ENCODE peak calls at places on chromosomes 6 and 20, in ten cellular contexts. H, T, W, E, J, B, U, L, G and Y are unnamed samples.

GRCh38 chr20:23361108-23361650 is 803 bp upstream of the GZF1 start:
- DNase-seq in H (no peak), T (no peak), W (no peak), E (no peak), J (peak), B (peak), U (peak), L (no peak), G (no peak), Y (no peak)

GRCh38 chr20:45798935-45799642 is 7.3 kb downstream of the DNTTIP1 start:
- DNase-seq in H (no peak), T (peak), W (peak), E (peak), J (peak), B (peak), U (peak), L (no peak), G (peak), Y (peak)

GRCh38 chr6:168563656-168564055 is 122.7 kb downstream of the SMOC2 start:
- DNase-seq in H (no peak), T (no peak), W (no peak), E (no peak), J (no peak), B (no peak), U (no peak), L (no peak), G (no peak), Y (no peak)

GRCh38 chr20:37238426-37238825 is 23.2 kb downstream of the GHRH start:
- DNase-seq in H (no peak), T (no peak), W (no peak), E (no peak), J (no peak), B (no peak), U (no peak), L (no peak), G (no peak), Y (no peak)

GRCh38 chr6:111565316-111566221 is 40.1 kb downstream of the TRAF3IP2 start:
- DNase-seq in H (no peak), T (no peak), W (no peak), E (no peak), J (peak), B (peak), U (no peak), L (no peak), G (no peak), Y (no peak)

GRCh38 chr6:135280375-135281136 is 99.4 kb downstream of the MYB start:
- DNase-seq in H (no peak), T (no peak), W (no peak), E (no peak), J (no peak), B (no peak), U (peak), L (no peak), G (peak), Y (peak)

GRCh38 chr20:47318027-47318595 is 38.4 kb downstream of the ZMYND8 start:
- DNase-seq in H (no peak), T (peak), W (no peak), E (no peak), J (peak), B (peak), U (peak), L (no peak), G (no peak), Y (no peak)

GRCh38 chr6:34866509-34866908 is 21.3 kb downstream of the TAF11 start:
- DNase-seq in H (no peak), T (no peak), W (no peak), E (no peak), J (peak), B (no peak), U (no peak), L (no peak), G (no peak), Y (no peak)

GRCh38 chr6:36244641-36245280 is 25.1 kb upstream of the PNPLA1 start:
- DNase-seq in H (no peak), T (peak), W (no peak), E (no peak), J (peak), B (no peak), U (no peak), L (no peak), G (no peak), Y (no peak)

GRCh38 chr6:26064619-26065257 is 22.5 kb upstream of the HFE start:
- DNase-seq in H (no peak), T (peak), W (peak), E (peak), J (peak), B (peak), U (peak), L (no peak), G (peak), Y (peak)

GRCh38 chr6:109869398-109870165 is 108.5 kb upstream of the GPR6 start:
- DNase-seq in H (no peak), T (no peak), W (no peak), E (no peak), J (no peak), B (no peak), U (peak), L (no peak), G (no peak), Y (no peak)

GRCh38 chr20:46959081-46959692 is 64.5 kb downstream of the EYA2 start:
- DNase-seq in H (peak), T (no peak), W (no peak), E (peak), J (peak), B (no peak), U (peak), L (no peak), G (no peak), Y (peak)

GRCh38 chr6:85756982-85757381 is 114.3 kb upstream of the SYNCRIP start:
- DNase-seq in H (no peak), T (peak), W (no peak), E (peak), J (no peak), B (peak), U (peak), L (no peak), G (no peak), Y (peak)

GRCh38 chr6:141874930-141875602 is 257.7 kb upstream of the GJE1 start:
- DNase-seq in H (no peak), T (no peak), W (no peak), E (no peak), J (no peak), B (no peak), U (peak), L (no peak), G (no peak), Y (no peak)

GRCh38 chr6:7933794-7934193 is 23.2 kb upstream of the TXNDC5 start:
- DNase-seq in H (no peak), T (no peak), W (no peak), E (no peak), J (no peak), B (no peak), U (no peak), L (no peak), G (no peak), Y (no peak)

GRCh38 chr6:123001540-123001939 is 5.5 kb downstream of the CLVS2 start:
- DNase-seq in H (no peak), T (no peak), W (no peak), E (no peak), J (no peak), B (no peak), U (no peak), L (no peak), G (no peak), Y (no peak)

GRCh38 chr6:140178550-140179334 is 804.3 kb upstream of the CITED2 start:
- DNase-seq in H (no peak), T (no peak), W (no peak), E (peak), J (no peak), B (no peak), U (peak), L (no peak), G (no peak), Y (no peak)

GRCh38 chr20:62892348-62893304 is 31.0 kb upstream of the TCFL5 start:
- DNase-seq in H (no peak), T (no peak), W (no peak), E (no peak), J (no peak), B (no peak), U (no peak), L (peak), G (no peak), Y (no peak)

GRCh38 chr6:32669893-32670292 is 3.4 kb upstream of the HLA-DQB1 start:
- DNase-seq in H (no peak), T (no peak), W (no peak), E (no peak), J (no peak), B (no peak), U (no peak), L (no peak), G (no peak), Y (no peak)

GRCh38 chr20:20491110-20491783 is 123.3 kb downstream of the INSM1 start:
- DNase-seq in H (no peak), T (no peak), W (no peak), E (peak), J (no peak), B (no peak), U (peak), L (no peak), G (no peak), Y (no peak)

GRCh38 chr20:19015890-19016465 is 196.5 kb upstream of the SLC24A3 start:
- DNase-seq in H (no peak), T (no peak), W (no peak), E (no peak), J (no peak), B (no peak), U (no peak), L (no peak), G (no peak), Y (no peak)

GRCh38 chr6:33905081-33905609 is 101.3 kb upstream of the MLN start:
- DNase-seq in H (no peak), T (no peak), W (peak), E (no peak), J (no peak), B (peak), U (no peak), L (no peak), G (no peak), Y (no peak)

GRCh38 chr6:157644043-157644810 is 178.8 kb upstream of the SNX9 start:
- DNase-seq in H (peak), T (no peak), W (no peak), E (no peak), J (no peak), B (no peak), U (peak), L (no peak), G (peak), Y (peak)